ENCODE peak calls at places on chromosomes 4 and X, in five cellular contexts. D is right atrium auricular region; B is effector memory CD4-positive, alpha-beta T cell; E is mammary epithelial cell; F is transverse colon. K is an unnamed sample.

GRCh38 chrX:55007633-55008032 is 7.5 kb downstream of the APEX2 start:
- DNase-seq in E (peak; percentile 53), B (no peak), D (peak; percentile 64), F (peak; percentile 67), K (peak; percentile 4)

GRCh38 chr4:116357758-116358157 is 727.6 kb downstream of the TRAM1L1 start:
- DNase-seq in E (peak; percentile 63), B (no peak), F (peak; percentile 11), D (no peak), K (no peak)

GRCh38 chr4:117847849-117848248 is 186.4 kb upstream of the NDST3 start:
- DNase-seq in B (no peak), E (no peak), F (peak; percentile 33), D (no peak), K (no peak)

GRCh38 chr4:8278009-8278395 is 8.4 kb downstream of the HTRA3 start:
- DNase-seq in E (no peak), F (no peak), D (no peak), B (no peak), K (peak; percentile 45)

GRCh38 chr4:153115322-153116100 is 88.7 kb upstream of the TRIM2 start:
- DNase-seq in E (peak; percentile 82), F (peak; percentile 37), B (peak; percentile 64), D (peak; percentile 56), K (peak; percentile 60)

GRCh38 chr4:1991596-1992434 is 17.0 kb downstream of the NELFA start:
- DNase-seq in F (no peak), E (peak; percentile 29), D (no peak), B (no peak), K (no peak)

GRCh38 chr4:87117730-87118075 is 102.7 kb downstream of the KLHL8 start:
- DNase-seq in D (no peak), E (no peak), B (no peak), F (no peak), K (no peak)

GRCh38 chrX:130878350-130879341 is 24.4 kb downstream of the ENOX2 start:
- DNase-seq in E (peak; percentile 85), B (no peak), F (peak; percentile 9), D (no peak), K (peak; percentile 76)

GRCh38 chrX:133568109-133568508 is 152.8 kb upstream of the GPC4 start:
- DNase-seq in B (no peak), F (no peak), D (no peak), E (no peak), K (no peak)

GRCh38 chrX:22313757-22314156 is 41.0 kb downstream of the CBLL2 start:
- DNase-seq in D (no peak), F (no peak), B (no peak), E (no peak), K (no peak)

GRCh38 chr4:69823481-69824186 is 36.3 kb downstream of the SULT1E1 start:
- DNase-seq in E (peak; percentile 34), B (no peak), D (no peak), F (peak; percentile 83), K (peak; percentile 58)

GRCh38 chr4:10765386-10765785 is 80.8 kb upstream of the CLNK start:
- DNase-seq in E (no peak), B (no peak), D (no peak), F (no peak), K (no peak)

GRCh38 chr4:183600189-183600685 is 58.7 kb downstream of the RWDD4 start:
- DNase-seq in E (no peak), B (no peak), D (no peak), F (no peak), K (no peak)

GRCh38 chr4:1369484-1370079 is 22.6 kb downstream of the UVSSA start:
- DNase-seq in F (no peak), D (no peak), E (no peak), B (no peak), K (no peak)

GRCh38 chr4:13525606-13526281 is 18.6 kb downstream of the NKX3-2 start:
- DNase-seq in E (no peak), F (no peak), D (no peak), B (no peak), K (no peak)

GRCh38 chr4:110260299-110260698 is 61.9 kb upstream of the ELOVL6 start:
- DNase-seq in F (no peak), E (no peak), B (no peak), D (no peak), K (no peak)

GRCh38 chrX:87572911-87573310 is 55.3 kb downstream of the KLHL4 start:
- DNase-seq in D (no peak), E (no peak), F (no peak), B (no peak), K (no peak)

GRCh38 chrX:12210921-12211320 is 72.6 kb downstream of the FRMPD4 start:
- DNase-seq in D (no peak), F (no peak), B (no peak), E (peak; percentile 73), K (peak; percentile 4)

GRCh38 chr4:84378983-84379382 is 120.1 kb downstream of the NKX6-1 start:
- DNase-seq in D (no peak), E (no peak), F (no peak), B (no peak), K (no peak)

GRCh38 chrX:70479970-70480659 is 35.5 kb downstream of the DLG3 start:
- DNase-seq in B (no peak), D (no peak), E (no peak), F (peak; percentile 60), K (peak; percentile 26)

GRCh38 chrX:132561974-132562373 is 73.1 kb upstream of the MBNL3 start:
- DNase-seq in D (no peak), E (no peak), F (no peak), B (no peak), K (no peak)

GRCh38 chrX:107547621-107548020 is 80.7 kb upstream of the PRPS1 start:
- DNase-seq in D (no peak), E (no peak), B (no peak), F (no peak), K (no peak)
- H3K4me3 ChIP-seq in D (no peak overlapping the region), E (no peak overlapping the region), B (no peak overlapping the region), F (no peak overlapping the region), K (no peak overlapping the region)

DNA sequence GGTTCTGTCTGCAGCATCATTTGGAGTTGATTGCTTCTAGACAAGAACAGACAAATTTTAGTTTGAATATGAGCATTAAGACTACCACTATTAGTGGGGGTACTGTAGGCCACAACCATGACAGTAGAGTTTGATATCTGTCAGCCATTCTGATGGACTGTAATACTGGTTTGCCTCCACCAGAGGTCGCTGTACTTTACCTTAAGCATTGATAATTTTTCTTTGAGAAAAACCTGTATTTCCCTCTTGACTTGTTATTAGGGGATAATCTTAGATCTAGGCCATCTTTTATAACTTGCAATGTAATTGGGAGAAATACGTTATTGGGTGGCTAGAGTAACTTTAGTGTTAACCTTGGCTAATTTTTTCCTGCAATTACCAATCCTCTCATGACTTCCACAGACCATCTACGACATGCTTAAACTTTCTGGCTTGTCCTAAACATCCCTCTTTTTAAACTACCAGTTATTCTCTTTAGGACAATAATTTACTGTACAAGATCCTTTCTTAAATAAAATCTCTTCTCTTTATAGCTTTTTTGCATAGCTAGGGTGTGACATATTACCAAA is 562.4 kb downstream of the MAGEB5 start:
- DNase-seq in B (no peak), D (no peak), E (no peak), F (no peak), K (no peak)
- H3K9me3 ChIP-seq in B (no peaks in the 10 kb centered on the region), D (no peaks in the 10 kb centered on the region), E (peaks cover 9% of the 10 kb centered on the region), F (no peaks in the 10 kb centered on the region), K (peaks cover 6% of the 10 kb centered on the region)

GRCh38 chr4:145567471-145567870 is 51.7 kb upstream of the MMAA start:
- DNase-seq in D (no peak), B (no peak), F (no peak), E (no peak), K (no peak)

GRCh38 chr4:145564540-145564939 is 54.6 kb upstream of the MMAA start:
- DNase-seq in B (no peak), E (no peak), F (no peak), D (no peak), K (no peak)

GRCh38 chr4:145566767-145567166 is 52.4 kb upstream of the MMAA start:
- DNase-seq in D (no peak), F (no peak), B (no peak), E (no peak), K (no peak)

GRCh38 chr4:145565328-145565727 is 53.9 kb upstream of the MMAA start:
- DNase-seq in F (no peak), D (no peak), E (no peak), B (no peak), K (peak; percentile 57)

GRCh38 chr4:145566086-145566708 is 53.0 kb upstream of the MMAA start:
- DNase-seq in D (no peak), B (no peak), F (no peak), E (no peak), K (no peak)
- H3K4me3 ChIP-seq in D (no peak overlapping the region), B (no peak overlapping the region), F (no peak overlapping the region), E (no peak overlapping the region), K (no peak overlapping the region)

GRCh38 chrX:62928906-62929305 is 422.2 kb downstream of the SPIN4 start:
- DNase-seq in B (no peak), D (no peak), F (no peak), E (no peak), K (no peak)

DNA sequence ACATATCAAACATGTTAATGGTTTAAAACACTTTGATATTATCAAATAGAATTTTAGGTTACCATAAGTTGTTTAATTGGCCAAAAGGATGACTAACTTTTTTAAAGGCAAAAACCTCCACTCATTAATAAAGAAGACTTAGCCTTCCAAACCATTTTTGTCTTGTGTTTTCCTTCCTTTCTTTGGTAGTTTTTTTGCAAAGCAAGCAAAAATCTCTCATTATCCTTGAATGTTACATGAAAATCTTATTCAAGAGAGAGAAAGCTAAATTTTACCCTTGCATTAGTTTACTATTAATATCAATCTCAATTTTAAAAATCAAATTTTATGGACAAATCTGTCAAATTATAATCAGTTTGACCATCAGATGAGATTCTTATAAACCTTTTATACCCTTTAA is 419.5 kb downstream of the SPIN4 start:
- DNase-seq in E (no peak), B (no peak), D (no peak), F (no peak), K (no peak)
- H3K9me3 ChIP-seq in E (no peaks in the 10 kb centered on the region), B (no peaks in the 10 kb centered on the region), D (no peaks in the 10 kb centered on the region), F (no peaks in the 10 kb centered on the region), K (peaks cover 19% of the 10 kb centered on the region)

GRCh38 chrX:65925592-65925991 is 114.3 kb downstream of the VSIG4 start:
- DNase-seq in D (no peak), B (no peak), E (no peak), F (no peak), K (no peak)

GRCh38 chrX:65921363-65921762 is 118.5 kb downstream of the VSIG4 start:
- DNase-seq in B (no peak), E (no peak), F (no peak), D (no peak), K (no peak)

GRCh38 chrX:65924938-65925507 is 114.9 kb downstream of the VSIG4 start:
- DNase-seq in D (no peak), B (no peak), E (peak; percentile 75), F (no peak), K (no peak)

GRCh38 chrX:65928522-65928921 is 111.4 kb downstream of the VSIG4 start:
- DNase-seq in F (no peak), E (no peak), B (no peak), D (no peak), K (no peak)

GRCh38 chrX:65926095-65927019 is 113.5 kb downstream of the VSIG4 start:
- DNase-seq in D (no peak), E (no peak), F (peak; percentile 11), B (no peak), K (no peak)
- H3K4me3 ChIP-seq in D (no peak overlapping the region), E (no peak overlapping the region), F (no peak overlapping the region), B (peak overlapping the region; percentile 29), K (no peak overlapping the region)

K was measured in adipocyte.